ENCODE peak calls at places on chromosomes 1 and 21, in nine cellular contexts. C, V, Y, S, W, N, R, G and U are unnamed samples.

GRCh38 chr1:51331206-51332100 is 1.1 kb upstream of the TTC39A start:
- DNase-seq in C (no peak), V (no peak), Y (no peak), S (no peak), W (no peak), N (peak; percentile 55), R (no peak), G (no peak), U (no peak)

GRCh38 chr1:162030741-162031280 is 7.1 kb upstream of the OLFML2B start:
- DNase-seq in C (no peak), V (no peak), Y (no peak), S (no peak), W (no peak), N (no peak), R (no peak), G (no peak), U (no peak)

GRCh38 chr1:225471453-225472301 is 43.8 kb upstream of the LBR start:
- DNase-seq in C (no peak), V (no peak), Y (no peak), S (no peak), W (no peak), N (no peak), R (no peak), G (no peak), U (no peak)

GRCh38 chr21:23017989-23018388 is 2019.8 kb downstream of the NCAM2 start:
- DNase-seq in C (no peak), V (no peak), Y (no peak), S (no peak), W (no peak), N (no peak), R (no peak), G (no peak), U (no peak)

GRCh38 chr1:212814989-212815388 is 23.3 kb downstream of the TATDN3 start:
- DNase-seq in C (peak; percentile 8), V (no peak), Y (no peak), S (no peak), W (no peak), N (no peak), R (no peak), G (no peak), U (no peak)

GRCh38 chr21:15441060-15441493 is 288.7 kb upstream of the USP25 start:
- DNase-seq in C (no peak), V (no peak), Y (no peak), S (no peak), W (no peak), N (no peak), R (peak; percentile 9), G (no peak), U (no peak)

GRCh38 chr1:119840745-119841144 is 29.5 kb upstream of the REG4 start:
- DNase-seq in C (no peak), V (no peak), Y (no peak), S (no peak), W (no peak), N (no peak), R (no peak), G (no peak), U (no peak)

GRCh38 chr1:209616366-209617046 is 33.0 kb downstream of the CAMK1G start:
- DNase-seq in C (no peak), V (no peak), Y (no peak), S (no peak), W (no peak), N (no peak), R (no peak), G (no peak), U (no peak)

GRCh38 chr1:107110346-107110745 is 30.5 kb upstream of the NTNG1 start:
- DNase-seq in C (no peak), V (no peak), Y (no peak), S (no peak), W (no peak), N (no peak), R (no peak), G (no peak), U (no peak)

GRCh38 chr1:222048030-222048632 is 306.2 kb upstream of the DUSP10 start:
- DNase-seq in C (no peak), V (no peak), Y (no peak), S (peak; percentile 10), W (no peak), N (no peak), R (peak; percentile 5), G (no peak), U (no peak)

GRCh38 chr1:47751188-47751587 is 246.0 kb downstream of the TRABD2B start:
- DNase-seq in C (no peak), V (no peak), Y (no peak), S (no peak), W (no peak), N (peak; percentile 21), R (no peak), G (no peak), U (no peak)

GRCh38 chr1:11046625-11047365 is at the start of gene MASP2:
- DNase-seq in C (no peak), V (peak; percentile 42), Y (no peak), S (no peak), W (no peak), N (no peak), R (no peak), G (no peak), U (no peak)